ENCODE peak calls at places on chromosomes 1 and 21, in four cellular contexts. K, M, E and H are unnamed samples.

GRCh38 chr21:41506005-41506404 is 2.0 kb downstream of the TMPRSS2 start:
- DNase-seq in M (no peak), K (no peak), E (no peak), H (no peak)

GRCh38 chr1:17084787-17085186 is 31.0 kb upstream of the SDHB start:
- DNase-seq in K (no peak), M (no peak), E (no peak), H (no peak)

GRCh38 chr1:11187936-11188335 is 1.2 kb upstream of the ANGPTL7 start:
- DNase-seq in M (no peak), K (no peak), E (no peak), H (no peak)

GRCh38 chr1:207059881-207060280 is 6.8 kb downstream of the PFKFB2 start:
- DNase-seq in K (no peak), M (no peak), E (no peak), H (no peak)

GRCh38 chr1:107213225-107213624 is 72.4 kb downstream of the NTNG1 start:
- DNase-seq in K (no peak), M (no peak), E (no peak), H (no peak)

GRCh38 chr1:17569200-17570139 is 30.0 kb downstream of the ARHGEF10L start:
- DNase-seq in M (peak; percentile 84), E (peak; percentile 90), K (no peak), H (no peak)

GRCh38 chr1:234602334-234603220 is 7.4 kb downstream of the IRF2BP2 start:
- DNase-seq in K (peak; percentile 66), M (peak; percentile 98), E (peak; percentile 99), H (peak; percentile 92)

GRCh38 chr1:19650416-19651140 is 6.5 kb downstream of the NBL1 start:
- DNase-seq in E (no peak), M (no peak), K (no peak), H (no peak)

GRCh38 chr1:2411801-2412394 is 466 bp downstream of the PEX10 start:
- DNase-seq in M (no peak), E (peak; percentile 17), K (peak; percentile 21), H (no peak)

GRCh38 chr1:112698366-112699310 is 8.3 kb downstream of the RHOC start:
- DNase-seq in E (no peak), K (no peak), M (no peak), H (peak; percentile 23)

GRCh38 chr1:219329606-219330005 is 155.9 kb downstream of the LYPLAL1 start:
- DNase-seq in K (no peak), M (peak; percentile 82), E (peak; percentile 91), H (peak; percentile 78)

GRCh38 chr1:204854286-204854685 is 16.4 kb upstream of the NFASC start:
- DNase-seq in M (no peak), K (no peak), E (no peak), H (no peak)

GRCh38 chr1:18557621-18558465 is 72.8 kb upstream of the PAX7 start:
- DNase-seq in M (no peak), K (no peak), E (no peak), H (no peak)

GRCh38 chr1:28893403-28894102 is 20.8 kb upstream of the EPB41 start:
- DNase-seq in M (peak; percentile 12), K (peak; percentile 60), E (peak; percentile 14), H (no peak)

GRCh38 chr1:29196863-29197589 is 15.3 kb upstream of the SRSF4 start:
- DNase-seq in K (no peak), E (peak; percentile 91), M (peak; percentile 98), H (no peak)

GRCh38 chr1:91585982-91586381 is 85.3 kb downstream of the CDC7 start:
- DNase-seq in E (no peak), M (no peak), K (no peak), H (no peak)

GRCh38 chr1:156504062-156504813 is 3.7 kb upstream of the MEF2D start:
- DNase-seq in K (peak; percentile 84), M (peak; percentile 33), E (no peak), H (no peak)
- H3K4me1 ChIP-seq in K (peaks cover 70% of the 10 kb centered on the region), M (peaks cover 44% of the 10 kb centered on the region), E (peaks cover 40% of the 10 kb centered on the region), H (peaks cover 38% of the 10 kb centered on the region)

GRCh38 chr1:215104283-215104682 is 21.7 kb downstream of the KCNK2 start:
- DNase-seq in K (no peak), M (peak; percentile 57), E (peak; percentile 35), H (no peak)
- H2AFZ ChIP-seq in K (no peak overlapping the region), M (no peak overlapping the region), E (no peak overlapping the region), H (no peak overlapping the region)

DNA sequence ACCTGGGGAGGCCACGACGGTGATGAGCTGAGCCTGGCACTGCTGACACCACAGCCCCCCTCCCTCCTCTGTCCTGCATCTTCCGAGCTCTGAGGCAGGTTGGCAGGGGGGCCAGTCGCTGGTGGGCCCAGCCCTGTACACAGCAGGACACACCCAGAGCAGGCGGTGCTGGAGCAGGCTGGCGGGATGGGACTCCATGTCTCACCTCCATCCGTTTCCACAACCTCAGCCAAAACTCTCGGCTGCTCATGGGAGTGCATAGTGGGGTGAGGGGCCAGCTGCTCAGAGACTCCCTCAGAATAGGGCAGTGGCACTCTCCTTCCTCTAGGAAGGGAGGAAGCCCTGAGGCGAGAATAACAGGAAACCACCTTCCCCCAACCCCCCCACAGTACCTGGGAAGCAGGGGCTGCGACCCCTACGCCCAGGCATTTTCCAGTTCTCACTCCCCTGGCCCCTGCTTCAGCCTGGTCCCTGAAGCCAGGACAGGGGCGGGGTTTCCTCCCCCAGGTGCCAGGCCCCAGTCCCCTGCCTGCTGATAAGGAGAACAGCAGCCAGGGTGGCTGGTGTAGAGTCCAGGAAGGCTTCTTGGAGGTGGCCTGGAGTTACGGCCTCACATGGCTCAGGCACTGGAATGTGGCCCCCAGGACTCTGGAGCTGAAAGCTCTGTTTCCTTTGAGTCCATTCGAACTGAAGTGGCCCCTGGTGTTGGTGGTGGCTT is 3.2 kb upstream of the IBA57 start:
- DNase-seq in M (no peak), K (no peak), E (peak; percentile 50), H (peak; percentile 45)
- H3K4me1 ChIP-seq in M (peaks cover 12% of the 10 kb centered on the region), K (peaks cover 25% of the 10 kb centered on the region), E (peaks cover 3% of the 10 kb centered on the region), H (peaks cover 29% of the 10 kb centered on the region)

DNA sequence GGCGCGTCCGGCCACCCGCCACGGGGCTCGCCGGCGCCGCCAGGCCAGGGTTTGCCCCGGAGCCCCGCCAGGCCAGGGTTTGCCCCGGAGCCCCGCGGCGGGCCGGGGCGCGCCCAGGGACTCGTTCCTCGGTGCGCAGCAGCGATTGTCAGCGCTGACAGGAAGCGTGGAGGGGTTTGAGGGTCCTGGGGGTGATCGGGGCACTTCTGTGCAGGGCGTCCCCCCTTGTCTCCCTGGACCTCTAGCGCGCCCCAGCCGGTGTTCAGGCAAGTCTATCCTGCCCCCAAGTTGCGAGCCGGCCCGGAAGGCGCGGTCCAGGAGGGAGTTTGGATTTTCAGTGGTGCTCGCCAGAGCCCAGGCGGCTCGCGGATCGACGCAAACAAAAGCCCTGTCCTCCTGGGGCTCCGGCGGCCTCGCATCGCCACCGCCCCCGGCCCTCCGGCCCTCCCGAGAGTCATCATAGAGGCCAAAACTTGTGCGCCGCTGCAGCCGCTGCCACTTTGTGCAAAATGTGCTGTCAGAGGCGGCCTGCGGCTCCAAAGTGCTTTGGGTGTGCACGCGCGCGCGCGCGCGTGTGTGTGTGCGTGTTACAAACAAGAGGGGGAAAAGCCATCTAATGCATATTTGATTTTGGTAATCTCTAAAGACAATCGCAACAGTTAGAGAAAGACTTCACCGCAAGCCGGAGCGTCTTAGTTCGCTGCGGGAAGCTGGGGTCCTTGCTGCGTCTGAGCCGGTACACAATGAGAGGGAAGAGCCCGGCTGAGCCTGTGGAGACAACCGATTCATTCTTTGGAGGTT is 1.0 kb downstream of the ROR1 start:
- DNase-seq in M (peak; percentile 36), E (peak; percentile 62), K (peak; percentile 22), H (peak; percentile 49)
- H2AFZ ChIP-seq in M (peak overlapping the region; percentile 91), E (peak overlapping the region; percentile 67), K (no peak overlapping the region), H (peak overlapping the region; percentile 90)

GRCh38 chr1:47471163-47471562 is 33.3 kb downstream of the FOXD2 start:
- DNase-seq in M (no peak), E (no peak), K (no peak), H (no peak)

GRCh38 chr1:47465605-47466004 is 27.8 kb downstream of the FOXD2 start:
- DNase-seq in K (no peak), E (no peak), M (no peak), H (no peak)

GRCh38 chr1:47469910-47470309 is 32.1 kb downstream of the FOXD2 start:
- DNase-seq in K (no peak), M (no peak), E (no peak), H (no peak)

GRCh38 chr1:47469405-47469759 is 31.5 kb downstream of the FOXD2 start:
- DNase-seq in K (no peak), E (no peak), M (no peak), H (no peak)

DNA sequence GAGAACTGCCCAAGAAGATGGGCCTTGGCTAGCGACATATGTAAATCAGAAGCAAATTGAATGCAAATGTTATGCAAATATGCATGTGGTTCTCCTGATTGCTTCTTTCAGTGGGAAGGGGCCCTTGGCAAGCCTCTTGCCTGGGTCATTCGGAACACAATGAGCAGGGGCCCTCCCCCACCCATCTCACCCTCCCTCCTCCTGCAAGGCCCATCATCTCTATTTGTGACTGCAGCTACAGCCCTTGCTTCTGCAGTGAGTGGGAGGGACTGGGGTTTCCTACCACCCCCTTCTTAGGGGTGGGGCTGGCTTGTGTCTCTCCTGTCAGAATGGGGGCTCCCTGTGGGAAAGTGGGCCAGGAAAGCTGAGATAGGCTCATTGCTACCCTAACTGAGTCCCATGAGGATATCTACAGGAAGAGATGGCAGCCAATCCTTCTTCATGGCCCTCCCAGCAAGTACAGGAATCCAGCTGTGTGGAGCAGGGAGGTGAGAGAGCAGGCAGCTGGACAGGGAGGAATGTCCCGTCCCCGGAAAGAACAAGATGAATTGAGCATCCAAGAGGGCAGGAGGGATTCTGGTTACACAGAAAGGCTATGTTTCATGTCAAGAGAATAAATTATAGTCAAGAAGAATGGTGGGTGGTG is 31.0 kb downstream of the FOXD2 start:
- DNase-seq in M (no peak), K (no peak), E (no peak), H (no peak)
- H3K4me1 ChIP-seq in M (no peaks in the 10 kb centered on the region), K (no peaks in the 10 kb centered on the region), E (no peaks in the 10 kb centered on the region), H (no peaks in the 10 kb centered on the region)

GRCh38 chr1:43143441-43143888 is 28.6 kb downstream of the EBNA1BP2 start:
- DNase-seq in K (peak; percentile 22), M (no peak), E (no peak), H (peak; percentile 11)
- H2AFZ ChIP-seq in K (no peak overlapping the region), M (no peak overlapping the region), E (no peak overlapping the region), H (no peak overlapping the region)